ENCODE peak calls at places on chromosomes 7 and 10, in six cellular contexts. One of them, this sample, is unnamed.

GRCh38 chr10:58335306-58336005 is 650 bp downstream of the UBE2D1 start:
- DNase-seq in AG20443: peak
- DNase-seq in LoVo: peak
- DNase-seq in glutamatergic neuron: no peak
- DNase-seq in activated effector memory CD4-positive, alpha-beta T cell treated with Interleukin-2 at 50 U/mL for 16 hours: no peak
- DNase-seq in stimulated activated CD4-positive, alpha-beta T cell treated with anti-CD3 and anti-CD28 coated beads, Interleukin-15, amount 100 ng/mL, for 1 hour: no peak
- DNase-seq in this sample: peak

GRCh38 chr7:154409703-154410311 is 357.6 kb downstream of the DPP6 start:
- DNase-seq in activated effector memory CD4-positive, alpha-beta T cell treated with Interleukin-2 at 50 U/mL for 16 hours: no peak
- DNase-seq in glutamatergic neuron: no peak
- DNase-seq in LoVo: peak
- DNase-seq in AG20443: no peak
- DNase-seq in stimulated activated CD4-positive, alpha-beta T cell treated with anti-CD3 and anti-CD28 coated beads, Interleukin-15, amount 100 ng/mL, for 1 hour: no peak
- DNase-seq in this sample: no peak

GRCh38 chr7:101874028-101874427 is 56.6 kb downstream of the CUX1 start:
- DNase-seq in LoVo: no peak
- DNase-seq in glutamatergic neuron: no peak
- DNase-seq in activated effector memory CD4-positive, alpha-beta T cell treated with Interleukin-2 at 50 U/mL for 16 hours: no peak
- DNase-seq in stimulated activated CD4-positive, alpha-beta T cell treated with anti-CD3 and anti-CD28 coated beads, Interleukin-15, amount 100 ng/mL, for 1 hour: no peak
- DNase-seq in AG20443: no peak
- DNase-seq in this sample: no peak

GRCh38 chr10:14016011-14016536 is 314.6 kb downstream of the FRMD4A start:
- DNase-seq in AG20443: no peak
- DNase-seq in activated effector memory CD4-positive, alpha-beta T cell treated with Interleukin-2 at 50 U/mL for 16 hours: no peak
- DNase-seq in glutamatergic neuron: no peak
- DNase-seq in LoVo: no peak
- DNase-seq in stimulated activated CD4-positive, alpha-beta T cell treated with anti-CD3 and anti-CD28 coated beads, Interleukin-15, amount 100 ng/mL, for 1 hour: no peak
- DNase-seq in this sample: no peak

GRCh38 chr10:74924251-74924954 is 98.0 kb downstream of the KAT6B start:
- DNase-seq in AG20443: peak
- DNase-seq in glutamatergic neuron: no peak
- DNase-seq in activated effector memory CD4-positive, alpha-beta T cell treated with Interleukin-2 at 50 U/mL for 16 hours: no peak
- DNase-seq in stimulated activated CD4-positive, alpha-beta T cell treated with anti-CD3 and anti-CD28 coated beads, Interleukin-15, amount 100 ng/mL, for 1 hour: no peak
- DNase-seq in LoVo: peak
- DNase-seq in this sample: peak

GRCh38 chr7:20276705-20277472 is 53.8 kb upstream of the ITGB8 start:
- DNase-seq in AG20443: no peak
- DNase-seq in activated effector memory CD4-positive, alpha-beta T cell treated with Interleukin-2 at 50 U/mL for 16 hours: no peak
- DNase-seq in stimulated activated CD4-positive, alpha-beta T cell treated with anti-CD3 and anti-CD28 coated beads, Interleukin-15, amount 100 ng/mL, for 1 hour: no peak
- DNase-seq in LoVo: no peak
- DNase-seq in glutamatergic neuron: no peak
- DNase-seq in this sample: no peak

GRCh38 chr7:136179829-136180721 is 202.9 kb upstream of the MTPN start:
- DNase-seq in glutamatergic neuron: no peak
- DNase-seq in AG20443: no peak
- DNase-seq in LoVo: no peak
- DNase-seq in stimulated activated CD4-positive, alpha-beta T cell treated with anti-CD3 and anti-CD28 coated beads, Interleukin-15, amount 100 ng/mL, for 1 hour: no peak
- DNase-seq in activated effector memory CD4-positive, alpha-beta T cell treated with Interleukin-2 at 50 U/mL for 16 hours: no peak
- DNase-seq in this sample: no peak

GRCh38 chr10:17788646-17789045 is 20.5 kb upstream of the MRC1 start:
- DNase-seq in glutamatergic neuron: no peak
- DNase-seq in stimulated activated CD4-positive, alpha-beta T cell treated with anti-CD3 and anti-CD28 coated beads, Interleukin-15, amount 100 ng/mL, for 1 hour: no peak
- DNase-seq in LoVo: no peak
- DNase-seq in AG20443: no peak
- DNase-seq in activated effector memory CD4-positive, alpha-beta T cell treated with Interleukin-2 at 50 U/mL for 16 hours: no peak
- DNase-seq in this sample: no peak

GRCh38 chr10:12416396-12417090 is 67.2 kb downstream of the CAMK1D start:
- DNase-seq in LoVo: no peak
- DNase-seq in stimulated activated CD4-positive, alpha-beta T cell treated with anti-CD3 and anti-CD28 coated beads, Interleukin-15, amount 100 ng/mL, for 1 hour: no peak
- DNase-seq in activated effector memory CD4-positive, alpha-beta T cell treated with Interleukin-2 at 50 U/mL for 16 hours: no peak
- DNase-seq in glutamatergic neuron: no peak
- DNase-seq in AG20443: no peak
- DNase-seq in this sample: no peak